ENCODE peak calls at places on chromosomes 16 and 17, in four cellular contexts. H, J, N and F are unnamed samples.

GRCh38 chr17:82870541-82870940 is 30.7 kb upstream of the ZNF750 start:
- DNase-seq in J (no peak), N (no peak), H (no peak), F (no peak)

GRCh38 chr16:22239131-22239805 is 33.2 kb downstream of the EEF2K start:
- DNase-seq in J (no peak), H (no peak), N (no peak), F (no peak)

GRCh38 chr17:82097187-82097918 is 683 bp downstream of the FASN start:
- DNase-seq in N (no peak), H (no peak), J (peak; percentile 58), F (peak; percentile 19)

GRCh38 chr17:69575346-69575761 is 160.9 kb downstream of the MAP2K6 start:
- DNase-seq in J (peak; percentile 59), H (no peak), N (no peak), F (no peak)

GRCh38 chr17:81631482-81631881 is 5.4 kb downstream of the NPLOC4 start:
- DNase-seq in H (no peak), N (no peak), J (no peak), F (no peak)

GRCh38 chr16:14300631-14301149 is 229.6 kb downstream of the MRTFB start:
- DNase-seq in N (no peak), H (peak; percentile 87), J (peak; percentile 86), F (peak; percentile 64)

GRCh38 chr16:52569296-52569695 is 22.4 kb upstream of the TOX3 start:
- DNase-seq in H (no peak), N (no peak), J (no peak), F (no peak)

GRCh38 chr17:27950995-27951394 is 57.8 kb upstream of the LYRM9 start:
- DNase-seq in J (no peak), N (no peak), H (no peak), F (no peak)

GRCh38 chr17:49646391-49647255 is 31.3 kb downstream of the SPOP start:
- DNase-seq in J (no peak), H (peak; percentile 47), N (no peak), F (no peak)

GRCh38 chr17:75619506-75620431 is 13.5 kb upstream of the SMIM5 start:
- DNase-seq in N (no peak), J (peak; percentile 33), H (no peak), F (no peak)

GRCh38 chr16:90027611-90028010 is 8.4 kb upstream of the DBNDD1 start:
- DNase-seq in H (no peak), N (no peak), J (no peak), F (no peak)

GRCh38 chr16:23699100-23699499 is 13.9 kb downstream of the ERN2 start:
- DNase-seq in N (no peak), H (no peak), J (peak; percentile 65), F (no peak)

GRCh38 chr16:87939562-87940423 is 3.5 kb upstream of the CA5A start:
- DNase-seq in H (no peak), J (no peak), N (no peak), F (no peak)

GRCh38 chr17:33940769-33941168 is 314.3 kb upstream of the CCL2 start:
- DNase-seq in H (no peak), J (no peak), N (no peak), F (no peak)

GRCh38 chr16:6193718-6194117 is 1096.1 kb upstream of the EEF2KMT start:
- DNase-seq in J (no peak), N (no peak), H (no peak), F (no peak)

GRCh38 chr17:44416558-44417289 is 27.3 kb upstream of the ITGA2B start:
- DNase-seq in N (no peak), H (no peak), J (no peak), F (no peak)

GRCh38 chr16:11303405-11304138 is 22.4 kb upstream of the PRM1 start:
- DNase-seq in N (no peak), H (no peak), J (no peak), F (no peak)

GRCh38 chr16:67299269-67299668 is 19.9 kb downstream of the PLEKHG4 start:
- DNase-seq in N (no peak), H (no peak), J (no peak), F (no peak)

GRCh38 chr17:81018044-81018802 is 16.7 kb upstream of the BAIAP2 start:
- DNase-seq in J (no peak), N (no peak), H (no peak), F (no peak)

GRCh38 chr17:68556551-68556950 is 44.3 kb downstream of the PRKAR1A start:
- DNase-seq in N (no peak), H (no peak), J (no peak), F (no peak)

GRCh38 chr16:30923554-30924085 is at the start of gene FBXL19:
- DNase-seq in N (no peak), J (no peak), H (peak; percentile 39), F (no peak)

GRCh38 chr16:76059186-76059585 is 218.0 kb upstream of the CNTNAP4 start:
- DNase-seq in H (no peak), J (no peak), N (no peak), F (no peak)

GRCh38 chr16:66324785-66325184 is 41.7 kb upstream of the CDH5 start:
- DNase-seq in H (no peak), N (no peak), J (peak; percentile 21), F (peak; percentile 73)

GRCh38 chr17:28416703-28417311 is 10.8 kb upstream of the SLC46A1 start:
- DNase-seq in J (peak; percentile 68), N (peak; percentile 83), H (peak; percentile 43), F (no peak)

GRCh38 chr17:60089097-60089844 is 10.6 kb upstream of the HEATR6 start:
- DNase-seq in J (peak; percentile 61), N (no peak), H (no peak), F (no peak)

GRCh38 chr17:45381001-45381400 is 51.7 kb downstream of the ARHGAP27 start:
- DNase-seq in H (no peak), N (no peak), J (no peak), F (no peak)

GRCh38 chr16:88597856-88598491 is 27.8 kb downstream of the ZC3H18 start:
- DNase-seq in J (no peak), H (no peak), N (no peak), F (no peak)

GRCh38 chr17:21025446-21025845 is 17.4 kb downstream of the USP22 start:
- DNase-seq in H (no peak), J (no peak), N (no peak), F (no peak)

GRCh38 chr16:88888057-88888777 is 21.8 kb upstream of the PABPN1L start:
- DNase-seq in H (no peak), J (no peak), N (no peak), F (no peak)

GRCh38 chr17:9890124-9890523 is 14.9 kb downstream of the RCVRN start:
- DNase-seq in J (peak; percentile 27), H (no peak), N (no peak), F (no peak)
- H3K27ac ChIP-seq in J (no peak overlapping the region), H (no peak overlapping the region), N (no peak overlapping the region), F (no peak overlapping the region)

GRCh38 chr17:8552582-8553320 is 77.8 kb downstream of the MYH10 start:
- DNase-seq in N (no peak), J (no peak), H (no peak), F (no peak)
- TF ChIP-seq CTCF in N (no peak), J (no peak), H (no peak), F (no peak)

GRCh38 chr17:17784599-17785264 is 52.1 kb downstream of the SREBF1 start:
- DNase-seq in J (peak; percentile 82), H (no peak), N (no peak), F (no peak)

GRCh38 chr17:17783121-17783824 is 53.5 kb downstream of the SREBF1 start:
- DNase-seq in J (peak; percentile 93), H (no peak), N (no peak), F (peak; percentile 66)

GRCh38 chr17:17783825-17784598 is 52.8 kb downstream of the SREBF1 start:
- DNase-seq in J (peak; percentile 89), H (peak; percentile 45), N (no peak), F (peak; percentile 74)

GRCh38 chr17:17786998-17787397 is 49.8 kb downstream of the SREBF1 start:
- DNase-seq in N (no peak), H (no peak), J (no peak), F (no peak)

DNA sequence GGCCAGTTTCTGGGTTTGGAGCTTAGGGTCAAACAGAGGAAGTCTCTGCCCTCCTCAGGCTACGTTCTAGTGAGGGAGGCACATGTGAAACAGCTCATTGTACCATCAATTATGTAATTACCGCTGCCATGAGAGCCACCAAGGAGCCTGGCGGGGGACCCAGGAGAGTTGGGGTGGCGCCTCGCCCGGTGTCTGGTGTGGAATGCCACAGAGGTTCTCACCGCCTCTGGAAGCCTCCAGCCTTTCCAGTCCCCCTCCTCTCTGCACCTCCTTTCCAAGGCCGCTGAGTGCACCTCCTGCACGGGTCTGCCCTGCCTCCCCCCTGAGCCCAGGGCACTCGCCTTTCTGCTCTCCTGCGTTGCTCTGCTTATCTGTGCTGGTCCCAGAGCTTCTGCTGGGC is 51.4 kb downstream of the SREBF1 start:
- DNase-seq in H (no peak), J (no peak), N (no peak), F (no peak)
- H3K27ac ChIP-seq in H (no peak overlapping the region), J (peak overlapping the region; percentile 99), N (no peak overlapping the region), F (peak overlapping the region; percentile 97)

GRCh38 chr17:67377727-67378443 is 804 bp downstream of the PITPNC1 start:
- DNase-seq in H (peak; percentile 47), N (no peak), J (peak; percentile 84), F (peak; percentile 37)
- TF ChIP-seq CTCF in H (no peak), N (peak; percentile 46), J (peak; percentile 56), F (no peak)

DNA sequence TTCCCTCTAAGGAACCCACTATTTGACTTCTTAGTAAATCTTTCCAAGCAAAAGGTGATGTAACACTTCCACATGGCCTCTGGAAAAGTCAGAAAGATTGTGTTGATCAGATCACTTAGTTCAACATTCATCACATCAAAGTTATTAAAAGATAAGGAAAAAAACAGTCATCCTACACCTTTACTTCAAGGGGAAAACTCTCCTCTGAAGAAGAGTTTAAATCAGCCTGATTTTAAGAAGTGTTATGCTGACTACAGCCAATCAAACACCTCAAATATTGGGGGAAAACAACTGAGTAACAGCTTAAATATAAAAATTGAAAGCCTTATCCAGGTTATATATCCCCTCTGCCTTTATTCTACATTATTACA is 19.6 kb upstream of the COPRS start:
- DNase-seq in H (no peak), N (no peak), J (no peak), F (no peak)
- H3K27ac ChIP-seq in H (peak overlapping the region; percentile 67), N (peak overlapping the region; percentile 34), J (no peak overlapping the region), F (peak overlapping the region; percentile 44)

GRCh38 chr17:30393911-30394867 is 15.5 kb downstream of the CPD start:
- DNase-seq in J (no peak), H (no peak), N (no peak), F (no peak)

GRCh38 chr17:30393491-30393890 is 14.8 kb downstream of the CPD start:
- DNase-seq in N (no peak), J (no peak), H (no peak), F (no peak)

GRCh38 chr17:30389755-30390300 is 11.1 kb downstream of the CPD start:
- DNase-seq in H (no peak), N (no peak), J (no peak), F (no peak)

GRCh38 chr17:30388321-30389179 is 9.8 kb downstream of the CPD start:
- DNase-seq in J (no peak), N (no peak), H (no peak), F (no peak)

GRCh38 chr17:30391534-30391933 is 12.8 kb downstream of the CPD start:
- DNase-seq in N (no peak), H (no peak), J (no peak), F (no peak)
- TF ChIP-seq CTCF in N (no peak), H (no peak), J (no peak), F (no peak)